ENCODE peak calls at places on chromosome 19, in eight cellular contexts. O, I, C, X, Y, M, R and N are unnamed samples. For H3K36me3, the result is how much of the 10 kb centered on the place peaks cover.

GRCh38 chr19:55519461-55520311 is 17.2 kb downstream of the SBK2 start:
- DNase-seq in O (no peak), I (no peak), C (no peak), X (no peak), Y (peak), M (no peak), R (no peak), N (peak)

GRCh38 chr19:29260477-29261317 is 47.7 kb upstream of the UQCRFS1 start:
- DNase-seq in O (no peak), I (peak), C (peak), X (no peak), Y (peak), M (no peak), R (peak), N (peak)

GRCh38 chr19:3176715-3177501 is 1.7 kb upstream of the S1PR4 start:
- DNase-seq in O (peak), I (no peak), C (no peak), X (no peak), Y (no peak), M (no peak), R (no peak), N (peak)

GRCh38 chr19:31783592-31783991 is 434.4 kb upstream of the TSHZ3 start:
- DNase-seq in O (no peak), I (peak), C (no peak), X (no peak), Y (no peak), M (no peak), R (no peak), N (no peak)

GRCh38 chr19:5893907-5894703 is 9.5 kb downstream of the NDUFA11 start:
- DNase-seq in O (no peak), I (no peak), C (no peak), X (no peak), Y (no peak), M (no peak), R (peak), N (no peak)

GRCh38 chr19:41638624-41639023 is 11.8 kb upstream of the CEACAM4 start:
- DNase-seq in O (no peak), I (no peak), C (no peak), X (no peak), Y (no peak), M (no peak), R (no peak), N (no peak)

GRCh38 chr19:41305923-41306322 is 4.0 kb upstream of the CCDC97 start:
- DNase-seq in O (no peak), I (no peak), C (no peak), X (no peak), Y (no peak), M (no peak), R (no peak), N (no peak)

GRCh38 chr19:48833049-48833448 is 3.2 kb downstream of the HSD17B14 start:
- DNase-seq in O (no peak), I (no peak), C (no peak), X (no peak), Y (no peak), M (no peak), R (no peak), N (no peak)

GRCh38 chr19:36114763-36115452 is at the start of gene POLR2I:
- DNase-seq in O (peak), I (peak), C (peak), X (peak), Y (peak), M (peak), R (peak), N (peak)

GRCh38 chr19:56110515-56111448 is 10.3 kb downstream of the ZNF787 start:
- DNase-seq in O (peak), I (peak), C (no peak), X (no peak), Y (no peak), M (no peak), R (peak), N (peak)

GRCh38 chr19:1251233-1251502 is 2.8 kb downstream of the MIDN start:
- DNase-seq in O (peak), I (peak), C (no peak), X (no peak), Y (no peak), M (no peak), R (peak), N (no peak)

GRCh38 chr19:2804156-2805004 is 15.3 kb upstream of the ZNF554 start:
- DNase-seq in O (no peak), I (no peak), C (no peak), X (no peak), Y (no peak), M (no peak), R (no peak), N (no peak)

GRCh38 chr19:38736036-38736412 is 8.2 kb downstream of the CAPN12 start:
- DNase-seq in O (peak), I (peak), C (peak), X (no peak), Y (no peak), M (peak), R (peak), N (peak)

GRCh38 chr19:48636859-48637448 is at the start of gene DBP:
- DNase-seq in O (peak), I (no peak), C (peak), X (no peak), Y (no peak), M (no peak), R (no peak), N (peak)

GRCh38 chr19:6521718-6522646 is 8.8 kb upstream of the TNFSF9 start:
- DNase-seq in O (peak), I (no peak), C (no peak), X (no peak), Y (no peak), M (no peak), R (no peak), N (peak)

GRCh38 chr19:16628984-16629691 is 1.1 kb upstream of the MED26 start:
- DNase-seq in O (peak), I (no peak), C (no peak), X (no peak), Y (peak), M (peak), R (peak), N (peak)

GRCh38 chr19:3207466-3208242 is 16.8 kb upstream of the CELF5 start:
- DNase-seq in O (no peak), I (no peak), C (peak), X (no peak), Y (no peak), M (no peak), R (no peak), N (no peak)

GRCh38 chr19:12140545-12141404 is 625 bp upstream of the ZNF20 start:
- DNase-seq in O (peak), I (peak), C (peak), X (peak), Y (peak), M (peak), R (peak), N (peak)

GRCh38 chr19:35975608-35976214 is 19.3 kb upstream of the SDHAF1 start:
- DNase-seq in O (no peak), I (peak), C (peak), X (no peak), Y (no peak), M (no peak), R (no peak), N (no peak)

GRCh38 chr19:36060430-36060829 is 5.7 kb downstream of the WDR62 start:
- DNase-seq in O (peak), I (peak), C (peak), X (no peak), Y (no peak), M (no peak), R (peak), N (peak)

GRCh38 chr19:35518313-35518712 is 4.9 kb upstream of the DMKN start:
- DNase-seq in O (no peak), I (no peak), C (no peak), X (no peak), Y (no peak), M (no peak), R (no peak), N (no peak)

GRCh38 chr19:19294914-19295313 is 21.8 kb upstream of the TM6SF2 start:
- DNase-seq in O (no peak), I (no peak), C (no peak), X (no peak), Y (no peak), M (no peak), R (no peak), N (no peak)

GRCh38 chr19:19514215-19514633 is 1.1 kb downstream of the TSSK6 start:
- DNase-seq in O (no peak), I (no peak), C (no peak), X (no peak), Y (peak), M (peak), R (peak), N (no peak)

GRCh38 chr19:13839193-13839937 is 37.6 kb upstream of the NANOS3 start:
- DNase-seq in O (peak), I (peak), C (peak), X (no peak), Y (peak), M (peak), R (peak), N (peak)

GRCh38 chr19:42392165-42392564 is 2.1 kb upstream of the CNFN start:
- DNase-seq in O (no peak), I (no peak), C (no peak), X (no peak), Y (no peak), M (no peak), R (no peak), N (no peak)

GRCh38 chr19:12159773-12160414 is 3.0 kb upstream of the ZNF136 start:
- DNase-seq in O (no peak), I (peak), C (peak), X (no peak), Y (no peak), M (no peak), R (peak), N (no peak)

DNA sequence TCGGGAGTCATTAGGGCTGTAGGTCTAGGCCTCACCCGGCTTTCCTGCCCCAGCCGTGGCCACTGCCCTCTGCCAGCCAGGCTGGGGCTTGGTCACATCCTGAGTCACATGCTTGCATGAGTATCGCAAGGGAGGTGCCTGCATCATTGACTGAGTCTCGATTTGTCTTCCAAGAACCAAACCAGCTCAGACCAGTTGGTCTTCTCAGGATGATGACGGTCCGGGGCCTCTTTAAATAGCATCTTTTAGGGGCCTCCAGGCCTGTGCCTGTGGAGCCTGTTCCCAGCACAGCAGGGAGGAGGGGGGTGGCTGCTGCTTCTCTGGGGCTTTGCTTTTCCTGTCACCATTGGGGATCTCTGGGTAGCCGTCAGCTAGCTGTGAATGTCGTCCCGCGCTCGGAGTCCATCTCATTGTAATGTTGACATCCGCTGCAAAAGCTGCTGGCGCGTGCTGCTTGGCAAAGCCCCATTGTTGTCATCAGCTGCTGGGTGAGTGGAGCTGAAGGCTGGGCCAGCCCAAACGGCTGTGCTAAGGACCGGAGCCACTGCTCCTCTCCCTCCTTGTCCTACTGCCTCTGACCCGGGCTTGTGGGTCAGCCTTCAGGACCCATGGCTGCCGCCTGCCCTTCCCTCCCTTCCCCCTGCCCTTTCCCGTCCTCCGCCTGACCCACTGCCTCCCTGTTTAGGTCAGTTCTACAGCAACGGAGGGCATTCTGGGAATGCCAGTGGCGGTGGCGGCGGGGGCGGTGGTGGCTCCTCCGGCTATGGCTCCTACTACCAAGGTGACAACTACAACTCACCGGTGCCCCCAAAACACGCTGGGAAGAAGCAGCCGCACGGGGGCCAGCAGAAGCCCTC is 14.3 kb upstream of the QTRT1 start:
- DNase-seq in O (no peak), I (no peak), C (no peak), X (no peak), Y (no peak), M (no peak), R (peak), N (no peak)
- H3K36me3 ChIP-seq in O (half or more), I (under half), C (half or more), X (half or more), Y (half or more), M (half or more), R (under half), N (under half)

DNA sequence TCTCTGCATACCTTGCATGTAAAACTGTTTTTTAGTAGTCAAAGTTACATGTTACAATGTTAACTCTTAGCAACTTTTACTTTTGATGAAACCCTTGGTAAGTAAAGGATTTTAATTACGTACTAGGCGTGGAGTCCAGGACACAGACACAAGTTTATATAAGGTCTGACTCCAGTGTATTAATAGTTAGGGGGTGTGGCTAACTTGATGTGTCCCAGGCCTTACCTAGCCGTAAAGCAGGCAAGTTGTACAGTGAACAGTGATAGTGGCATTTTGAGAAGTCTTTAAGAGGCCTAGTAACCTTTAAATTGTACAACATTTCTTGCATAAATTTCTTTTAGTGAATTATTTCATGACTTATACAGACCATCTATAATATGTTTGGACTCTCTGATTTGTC is 5.9 kb downstream of the ZNF714 start:
- DNase-seq in O (no peak), I (no peak), C (no peak), X (no peak), Y (no peak), M (no peak), R (no peak), N (no peak)
- H3K36me3 ChIP-seq in O (under half), I (under half), C (half or more), X (under half), Y (under half), M (under half), R (under half), N (under half)

GRCh38 chr19:4518345-4519171 is at the start of gene PLIN4:
- DNase-seq in O (peak), I (no peak), C (peak), X (no peak), Y (peak), M (peak), R (peak), N (no peak)

GRCh38 chr19:4516939-4517300 is 1.4 kb downstream of the PLIN4 start:
- DNase-seq in O (no peak), I (no peak), C (no peak), X (no peak), Y (peak), M (no peak), R (no peak), N (no peak)

GRCh38 chr19:4519172-4519496 is 848 bp upstream of the PLIN4 start:
- DNase-seq in O (no peak), I (no peak), C (no peak), X (no peak), Y (no peak), M (no peak), R (no peak), N (no peak)

GRCh38 chr19:4516199-4516938 is 1.9 kb downstream of the PLIN4 start:
- DNase-seq in O (no peak), I (no peak), C (no peak), X (no peak), Y (peak), M (no peak), R (no peak), N (no peak)

DNA sequence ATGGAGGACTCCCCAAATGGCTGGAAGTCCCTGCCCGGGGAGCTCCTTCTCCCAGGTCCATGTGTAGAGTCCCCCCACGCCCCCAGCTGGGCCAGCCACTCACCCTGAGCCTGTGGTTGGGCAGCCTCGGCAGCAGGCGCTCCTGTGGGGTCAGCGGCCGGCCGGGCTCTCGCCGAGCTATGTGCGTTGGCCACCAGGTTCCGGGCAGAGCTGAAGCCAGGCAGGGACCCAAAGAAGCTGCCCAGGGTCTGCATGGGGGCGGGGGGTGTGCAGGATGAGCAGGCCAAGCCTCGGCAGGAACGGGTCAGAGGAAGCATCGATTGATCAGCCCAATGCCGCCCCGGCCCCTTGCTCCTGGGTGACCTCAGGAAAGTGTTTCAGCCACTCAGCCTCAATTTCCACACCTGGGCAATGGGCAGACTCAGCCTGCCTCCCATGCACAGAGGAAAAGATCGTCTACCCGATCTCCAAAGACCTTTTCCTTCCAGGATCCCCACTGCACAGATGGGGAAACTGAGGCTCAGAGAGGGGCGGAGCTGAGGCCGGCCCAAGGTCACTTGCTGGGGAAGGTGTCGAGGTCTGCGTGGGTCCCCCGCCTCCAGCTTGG is 732 bp downstream of the PLIN4 start:
- DNase-seq in O (no peak), I (no peak), C (no peak), X (no peak), Y (no peak), M (no peak), R (no peak), N (no peak)
- H3K36me3 ChIP-seq in O (under half), I (under half), C (under half), X (under half), Y (under half), M (under half), R (under half), N (under half)

GRCh38 chr19:7963566-7963965 is 20.1 kb upstream of the TIMM44 start:
- DNase-seq in O (no peak), I (no peak), C (no peak), X (no peak), Y (no peak), M (no peak), R (no peak), N (no peak)

GRCh38 chr19:7962644-7963268 is 19.3 kb upstream of the TIMM44 start:
- DNase-seq in O (no peak), I (no peak), C (no peak), X (no peak), Y (no peak), M (no peak), R (no peak), N (no peak)

GRCh38 chr19:7959209-7959608 is 15.7 kb upstream of the TIMM44 start:
- DNase-seq in O (no peak), I (no peak), C (no peak), X (no peak), Y (no peak), M (no peak), R (no peak), N (no peak)

GRCh38 chr19:7965259-7965841 is 21.9 kb upstream of the TIMM44 start:
- DNase-seq in O (no peak), I (no peak), C (no peak), X (no peak), Y (no peak), M (no peak), R (no peak), N (no peak)

GRCh38 chr19:7961930-7962626 is 18.6 kb upstream of the TIMM44 start:
- DNase-seq in O (no peak), I (no peak), C (no peak), X (no peak), Y (no peak), M (no peak), R (no peak), N (no peak)
- H3K36me3 ChIP-seq in O (half or more), I (under half), C (half or more), X (under half), Y (half or more), M (under half), R (under half), N (under half)

GRCh38 chr19:4552546-4552819 is 7.0 kb downstream of the SEMA6B start:
- DNase-seq in O (no peak), I (no peak), C (no peak), X (no peak), Y (no peak), M (no peak), R (no peak), N (no peak)
- H3K36me3 ChIP-seq in O (under half), I (under half), C (under half), X (under half), Y (under half), M (under half), R (under half), N (under half)

GRCh38 chr19:46678110-46678732 is 17.2 kb upstream of the DACT3 start:
- DNase-seq in O (peak), I (peak), C (peak), X (no peak), Y (no peak), M (no peak), R (no peak), N (no peak)
- H3K36me3 ChIP-seq in O (half or more), I (under half), C (half or more), X (under half), Y (under half), M (under half), R (under half), N (under half)

DNA sequence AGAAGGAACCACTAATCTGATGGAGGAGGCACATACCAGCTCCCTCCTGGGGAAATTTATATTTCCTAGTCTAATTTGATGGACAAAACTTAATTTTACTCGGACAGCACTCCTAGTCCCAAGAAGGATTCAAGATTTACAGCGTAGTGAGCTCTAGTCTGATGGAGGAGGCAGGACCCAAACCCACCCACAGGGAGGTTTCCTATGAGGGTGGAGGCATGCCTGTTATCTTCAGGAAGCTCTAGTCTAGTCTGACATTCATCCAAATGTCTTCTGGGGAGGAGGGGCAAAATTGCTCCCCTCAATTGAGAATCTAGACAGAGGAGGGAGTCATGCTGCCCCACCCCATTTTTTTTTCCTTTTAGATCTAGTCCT is 10.4 kb upstream of the BCL3 start:
- DNase-seq in O (no peak), I (no peak), C (no peak), X (no peak), Y (no peak), M (no peak), R (no peak), N (no peak)
- H3K36me3 ChIP-seq in O (under half), I (under half), C (under half), X (under half), Y (under half), M (under half), R (under half), N (under half)